ENCODE peak calls at places on chromosomes 11 and 22, in four cellular contexts. T is neural crest cell, S is cardiac muscle cell, I is HCT116. Y is an unnamed sample.

GRCh38 chr11:122862091-122862490 is 20.5 kb upstream of the JHY start:
- DNase-seq in T (no peak), I (no peak), S (no peak), Y (no peak)

GRCh38 chr22:30248484-30248883 is 1.9 kb upstream of the LIF start:
- DNase-seq in I (no peak), T (no peak), S (no peak), Y (no peak)

GRCh38 chr22:44172370-44173108 is 8.2 kb upstream of the PARVG start:
- DNase-seq in I (no peak), T (no peak), S (no peak), Y (no peak)

GRCh38 chr11:14907411-14908213 is 15.6 kb upstream of the CYP2R1 start:
- DNase-seq in S (peak), I (no peak), T (peak), Y (no peak)

GRCh38 chr11:68778205-68778604 is 26.9 kb upstream of the TESMIN start:
- DNase-seq in I (no peak), T (no peak), S (no peak), Y (no peak)

GRCh38 chr22:31119026-31119717 is 3.6 kb upstream of the INPP5J start:
- DNase-seq in S (no peak), I (no peak), T (no peak), Y (no peak)

GRCh38 chr11:126862664-126863247 is 137.8 kb downstream of the KIRREL3 start:
- DNase-seq in I (no peak), S (no peak), T (no peak), Y (no peak)

GRCh38 chr11:86511086-86511551 is 136.4 kb downstream of the CCDC81 start:
- DNase-seq in I (no peak), T (no peak), S (peak), Y (no peak)

GRCh38 chr11:65221026-65221425 is 39.3 kb downstream of the CAPN1 start:
- DNase-seq in S (no peak), I (no peak), T (no peak), Y (no peak)

GRCh38 chr11:83571301-83571700 is 285.1 kb upstream of the CCDC90B start:
- DNase-seq in S (peak), T (no peak), I (no peak), Y (no peak)

GRCh38 chr11:35330156-35330889 is 89.0 kb downstream of the SLC1A2 start:
- DNase-seq in I (no peak), T (no peak), S (peak), Y (no peak)

GRCh38 chr11:36746886-36747710 is 149.1 kb upstream of the RAG2 start:
- DNase-seq in T (peak), I (peak), S (peak), Y (peak)

GRCh38 chr22:22045576-22046335 is 63.2 kb upstream of the TOP3B start:
- DNase-seq in I (no peak), S (no peak), T (no peak), Y (no peak)

GRCh38 chr11:27319065-27319464 is 44.0 kb downstream of the CCDC34 start:
- DNase-seq in S (peak), T (no peak), I (peak), Y (no peak)

GRCh38 chr11:130413383-130414106 is 14.9 kb downstream of the ADAMTS8 start:
- DNase-seq in S (peak), I (no peak), T (no peak), Y (no peak)

GRCh38 chr11:69834251-69834650 is 15.0 kb upstream of the FGF3 start:
- DNase-seq in S (no peak), T (no peak), I (no peak), Y (no peak)

GRCh38 chr22:23781533-23781932 is 5.2 kb upstream of the SMARCB1 start:
- DNase-seq in S (no peak), I (no peak), T (no peak), Y (no peak)

GRCh38 chr22:32042924-32043323 is at the start of gene SLC5A1:
- DNase-seq in T (no peak), I (no peak), S (no peak), Y (no peak)

GRCh38 chr11:59542142-59542810 is 30.9 kb downstream of the OR4D9 start:
- DNase-seq in T (no peak), I (no peak), S (no peak), Y (no peak)

GRCh38 chr22:48338793-48339705 is 1488.6 kb downstream of the BRD1 start:
- DNase-seq in S (no peak), I (no peak), T (no peak), Y (no peak)

GRCh38 chr22:23233084-23233501 is 52.8 kb downstream of the BCR start:
- DNase-seq in S (peak), T (no peak), I (no peak), Y (no peak)

Y was measured in HuH-7.5.